ENCODE peak calls at places on chromosomes 5 and 9, in six cellular contexts. E, P, U, J, R and W are unnamed samples.

GRCh38 chr5:167358868-167359492 is 932.5 kb upstream of the WWC1 start:
- DNase-seq in E (no peak), P (no peak), U (no peak), J (no peak), R (no peak), W (no peak)

GRCh38 chr9:89378541-89378940 is 60.2 kb downstream of the SECISBP2 start:
- DNase-seq in E (no peak), P (no peak), U (no peak), J (no peak), R (no peak), W (no peak)

GRCh38 chr9:129834489-129835127 is 467 bp downstream of the C9orf78 start:
- DNase-seq in E (peak), P (no peak), U (no peak), J (peak), R (peak), W (no peak)

GRCh38 chr9:129007766-129008468 is 20.2 kb downstream of the SH3GLB2 start:
- DNase-seq in E (no peak), P (no peak), U (no peak), J (no peak), R (no peak), W (no peak)

GRCh38 chr5:14775857-14776256 is 95.7 kb downstream of the ANKH start:
- DNase-seq in E (peak), P (no peak), U (peak), J (no peak), R (peak), W (no peak)

GRCh38 chr9:124248066-124248465 is 9.7 kb upstream of the NEK6 start:
- DNase-seq in E (no peak), P (no peak), U (peak), J (no peak), R (no peak), W (no peak)

GRCh38 chr5:94266170-94266569 is 352.2 kb downstream of the KIAA0825 start:
- DNase-seq in E (no peak), P (no peak), U (no peak), J (no peak), R (no peak), W (no peak)

GRCh38 chr5:177447611-177448243 is 1.1 kb downstream of the PRR7 start:
- DNase-seq in E (no peak), P (no peak), U (peak), J (peak), R (peak), W (peak)

GRCh38 chr5:13591621-13592020 is 352.9 kb downstream of the DNAH5 start:
- DNase-seq in E (no peak), P (no peak), U (peak), J (no peak), R (peak), W (no peak)

GRCh38 chr9:20544953-20545622 is 77.2 kb downstream of the MLLT3 start:
- DNase-seq in E (no peak), P (no peak), U (no peak), J (no peak), R (no peak), W (no peak)

GRCh38 chr5:71887680-71888079 is 168.6 kb downstream of the CARTPT start:
- DNase-seq in E (no peak), P (no peak), U (peak), J (peak), R (peak), W (no peak)

GRCh38 chr5:35152733-35153132 is 77.6 kb downstream of the PRLR start:
- DNase-seq in E (no peak), P (no peak), U (no peak), J (no peak), R (no peak), W (no peak)